ENCODE peak calls at places on chromosomes 1 and 21, in nine cellular contexts. D is AG10803, S is AG04450, T is choroid plexus epithelial cell, X is cardiac fibroblast, E is bronchial epithelial cell, V is skeletal muscle cell, Q is mesendoderm, J is psoas muscle. C is an unnamed sample.

GRCh38 chr1:10338047-10338446 is 60.8 kb upstream of the PGD start:
- DNase-seq in V (peak; percentile 5), D (peak; percentile 46), Q (peak; percentile 61), T (peak; percentile 70), S (no peak), E (peak; percentile 14), X (peak; percentile 68), J (peak; percentile 27), C (peak; percentile 36)

GRCh38 chr1:85274969-85275453 is 1.4 kb downstream of the BCL10 start:
- DNase-seq in D (peak; percentile 69), E (peak; percentile 91), V (peak; percentile 55), Q (no peak), X (peak; percentile 70), S (no peak), J (no peak), T (peak; percentile 78), C (peak; percentile 96)

GRCh38 chr1:223702735-223703667 is 9.3 kb upstream of the CAPN2 start:
- DNase-seq in J (no peak), D (peak; percentile 61), E (peak; percentile 81), Q (no peak), S (no peak), V (no peak), X (no peak), T (no peak), C (peak; percentile 91)

GRCh38 chr1:218347316-218347712 is 2.2 kb downstream of the TGFB2 start:
- DNase-seq in X (peak; percentile 39), E (no peak), V (no peak), T (peak; percentile 78), Q (peak; percentile 44), S (no peak), J (no peak), D (no peak), C (peak; percentile 41)

GRCh38 chr1:9909222-9910046 is 635 bp downstream of the CTNNBIP1 start:
- DNase-seq in V (no peak), S (no peak), Q (peak; percentile 21), X (peak; percentile 22), T (peak; percentile 42), D (no peak), J (no peak), E (peak; percentile 70), C (no peak)

GRCh38 chr1:184838374-184838995 is 83.8 kb upstream of the EDEM3 start:
- DNase-seq in J (peak; percentile 62), X (peak; percentile 82), E (peak; percentile 94), T (peak; percentile 93), V (peak; percentile 96), Q (no peak), D (peak; percentile 98), S (peak; percentile 69), C (peak; percentile 83)

GRCh38 chr1:109762821-109763645 is 690 bp downstream of the EPS8L3 start:
- DNase-seq in Q (no peak), T (peak; percentile 82), X (peak; percentile 89), J (no peak), S (peak; percentile 67), V (no peak), D (peak; percentile 38), E (peak; percentile 56), C (peak; percentile 95)

GRCh38 chr1:178870944-178871343 is at the start of gene ANGPTL1:
- DNase-seq in J (no peak), Q (peak; percentile 40), T (peak; percentile 79), X (peak; percentile 39), V (peak; percentile 29), E (no peak), D (peak; percentile 39), S (peak; percentile 39), C (peak; percentile 64)

GRCh38 chr1:230387876-230388275 is 38.3 kb downstream of the PGBD5 start:
- DNase-seq in S (no peak), D (no peak), Q (no peak), T (no peak), V (no peak), J (no peak), E (no peak), X (no peak), C (no peak)

GRCh38 chr1:88612299-88612698 is 71.8 kb upstream of the PKN2 start:
- DNase-seq in D (no peak), T (no peak), E (no peak), S (no peak), X (no peak), J (no peak), V (no peak), Q (no peak), C (no peak)

GRCh38 chr21:45074818-45075605 is 632 bp downstream of the ADARB1 start:
- DNase-seq in J (no peak), S (no peak), T (no peak), X (no peak), Q (peak; percentile 52), E (peak; percentile 37), D (peak; percentile 18), V (no peak), C (peak; percentile 59)

GRCh38 chr1:46549697-46550681 is 1.5 kb downstream of the KNCN start:
- DNase-seq in V (no peak), X (peak; percentile 65), J (no peak), S (no peak), T (peak; percentile 79), E (peak; percentile 25), Q (peak; percentile 87), D (peak; percentile 63), C (peak; percentile 82)

GRCh38 chr1:110874303-110875215 is 1.6 kb downstream of the CD53 start:
- DNase-seq in X (no peak), D (no peak), J (no peak), S (no peak), V (no peak), Q (no peak), E (no peak), T (no peak), C (no peak)

GRCh38 chr1:110872366-110872744 is 593 bp upstream of the CD53 start:
- DNase-seq in V (no peak), Q (no peak), S (no peak), E (no peak), T (no peak), X (no peak), J (no peak), D (no peak), C (no peak)

GRCh38 chr1:110872745-110873435 is at the start of gene CD53:
- DNase-seq in E (no peak), Q (no peak), S (no peak), X (no peak), D (no peak), V (no peak), T (no peak), J (no peak), C (no peak)

GRCh38 chr1:110875216-110875731 is 2.3 kb downstream of the CD53 start:
- DNase-seq in Q (no peak), D (no peak), J (no peak), V (no peak), E (peak; percentile 21), X (no peak), S (no peak), T (no peak), C (no peak)

DNA sequence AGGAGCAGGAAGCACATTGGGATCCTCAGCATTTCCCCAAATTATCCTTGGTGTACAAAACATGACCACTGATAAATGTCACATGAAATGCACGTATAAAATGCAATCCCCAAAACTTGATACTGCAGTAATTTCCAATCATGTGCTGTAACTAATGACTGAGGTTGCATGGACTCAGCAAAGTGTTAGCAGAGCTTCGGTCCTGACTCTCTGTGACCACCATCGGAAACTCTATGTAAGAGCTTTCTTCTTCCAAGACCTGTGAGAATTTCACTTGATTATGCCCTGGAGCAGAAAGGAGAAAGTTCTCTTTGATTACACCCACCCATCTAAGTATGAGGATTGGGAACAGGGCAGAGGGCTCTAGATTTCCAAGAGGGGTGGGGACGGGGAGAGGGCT is 908 bp downstream of the CD53 start:
- DNase-seq in E (no peak), T (no peak), S (no peak), X (no peak), D (no peak), J (no peak), Q (no peak), V (no peak), C (no peak)
- H3K4me3 ChIP-seq in E (no peak overlapping the region), T (no peak overlapping the region), S (no peak overlapping the region), X (no peak overlapping the region), D (no peak overlapping the region), J (peak overlapping the region; percentile 49), Q (no peak overlapping the region), V (no peak overlapping the region), C (no peak overlapping the region)

DNA sequence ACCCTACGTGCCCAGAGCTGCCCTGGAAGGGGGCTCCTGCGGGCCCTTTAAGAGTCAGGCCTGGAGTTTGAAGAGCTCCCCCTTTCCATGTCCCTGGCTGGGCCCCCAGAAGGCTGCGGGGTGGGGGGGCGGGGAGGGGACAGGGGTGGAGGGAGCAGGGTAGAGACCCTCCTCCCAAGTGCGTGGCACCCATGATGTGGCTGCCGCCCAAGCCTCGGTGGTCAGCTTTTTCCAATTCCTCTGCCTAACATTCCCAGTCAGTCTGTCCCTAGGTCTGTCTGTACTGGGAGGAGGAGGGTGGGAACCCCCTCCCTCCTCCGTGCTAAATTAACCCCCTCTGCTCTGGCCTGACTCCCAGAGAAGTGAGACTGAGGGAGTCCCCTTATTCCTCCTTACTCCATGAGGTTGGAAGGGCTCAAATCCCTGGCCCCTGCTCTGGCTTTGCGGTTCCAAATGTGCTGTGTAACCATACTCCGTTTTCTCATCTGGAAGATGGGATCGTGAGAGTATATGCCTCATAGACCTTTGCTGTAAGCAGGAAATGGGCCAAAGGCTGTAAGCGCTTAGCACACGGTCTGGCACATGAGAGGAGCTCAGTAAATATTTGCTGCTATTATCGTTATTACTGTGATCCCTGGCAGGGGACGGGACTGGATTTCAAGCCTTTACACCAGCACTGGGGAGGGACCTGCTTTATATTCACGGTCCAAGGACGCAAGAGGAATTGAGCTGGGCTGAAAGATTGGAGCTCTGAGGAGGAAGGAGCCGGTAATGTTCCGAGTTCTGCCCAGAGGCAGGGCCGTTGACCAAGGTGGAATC is 653 bp upstream of the COL16A1 start:
- DNase-seq in D (peak; percentile 80), E (peak; percentile 46), V (no peak), X (peak; percentile 61), Q (peak; percentile 40), J (peak; percentile 34), T (peak; percentile 71), S (no peak), C (peak; percentile 81)
- H3K4me3 ChIP-seq in D (peak overlapping the region; percentile 93), E (peak overlapping the region; percentile 45), V (peak overlapping the region; percentile 65), X (peak overlapping the region; percentile 54), Q (peak overlapping the region; percentile 5), J (peak overlapping the region; percentile 54), T (peak overlapping the region; percentile 62), S (peak overlapping the region; percentile 81), C (peak overlapping the region; percentile 86)

DNA sequence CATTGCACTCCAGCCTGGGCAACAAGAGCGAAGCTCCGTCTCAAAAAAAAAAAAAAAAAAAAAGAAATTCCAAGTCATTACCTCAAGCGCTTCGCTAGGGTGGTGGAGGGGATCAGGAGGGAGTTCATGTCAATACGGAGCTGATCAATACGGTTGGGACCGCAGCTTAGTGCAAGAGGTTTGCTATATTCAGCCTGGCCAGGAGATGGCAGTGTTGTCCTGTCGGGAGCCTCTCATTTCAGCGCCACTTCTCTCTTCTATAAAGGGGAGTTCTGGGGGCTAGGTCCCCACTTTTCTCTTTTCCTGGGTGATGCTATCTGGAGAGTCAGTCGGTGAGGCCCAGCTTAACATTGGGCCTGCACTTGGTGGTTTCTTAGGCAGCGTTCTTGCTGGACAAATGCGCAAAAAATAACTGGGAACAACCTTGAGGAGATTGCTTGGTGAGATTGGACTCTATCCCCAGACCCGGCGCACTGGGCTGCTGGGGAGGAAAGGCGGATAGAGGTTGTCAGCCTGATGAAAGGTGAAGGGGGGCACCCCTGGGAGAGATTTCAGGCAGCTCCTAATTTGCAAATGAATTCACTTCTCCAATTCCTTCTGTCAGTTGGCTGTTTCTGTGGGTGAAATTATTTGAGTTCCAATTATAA is 40.4 kb downstream of the KIAA0040 start:
- DNase-seq in X (peak; percentile 44), V (no peak), D (peak; percentile 33), E (peak; percentile 26), Q (peak; percentile 64), S (no peak), J (peak; percentile 37), T (peak; percentile 59), C (peak; percentile 43)
- H3K4me3 ChIP-seq in X (no peak overlapping the region), V (no peak overlapping the region), D (no peak overlapping the region), E (no peak overlapping the region), Q (no peak overlapping the region), S (no peak overlapping the region), J (no peak overlapping the region), T (no peak overlapping the region), C (no peak overlapping the region)

GRCh38 chr1:206922524-206922923 is 783 bp upstream of the FCMR start:
- DNase-seq in V (no peak), X (no peak), E (no peak), Q (no peak), S (no peak), T (no peak), D (no peak), J (no peak), C (no peak)
- H3K4me3 ChIP-seq in V (no peak overlapping the region), X (no peak overlapping the region), E (no peak overlapping the region), Q (no peak overlapping the region), S (no peak overlapping the region), T (no peak overlapping the region), D (no peak overlapping the region), J (no peak overlapping the region), C (no peak overlapping the region)